ENCODE peak calls at places on chromosomes 1 and 21, in nine cellular contexts. J, Y, S, O, P, X, D, A and R are unnamed samples.

GRCh38 chr21:34122047-34122446 is 48.7 kb downstream of the MRPS6 start:
- DNase-seq in J (no peak), Y (no peak), S (no peak), O (no peak), P (peak), X (peak), D (peak), A (no peak), R (no peak)

GRCh38 chr21:45267390-45267760 is 20.3 kb downstream of the POFUT2 start:
- DNase-seq in J (no peak), Y (no peak), S (no peak), O (peak), P (peak), X (no peak), D (no peak), A (peak), R (no peak)

GRCh38 chr1:154171222-154171583 is 16.3 kb upstream of the NUP210L start:
- DNase-seq in J (no peak), Y (no peak), S (no peak), O (no peak), P (no peak), X (no peak), D (no peak), A (no peak), R (no peak)

GRCh38 chr1:16920951-16921350 is 780 bp upstream of the CROCC start:
- DNase-seq in J (no peak), Y (no peak), S (no peak), O (peak), P (no peak), X (no peak), D (no peak), A (no peak), R (no peak)

GRCh38 chr1:110326826-110327225 is 12.4 kb upstream of the RBM15 start:
- DNase-seq in J (no peak), Y (no peak), S (no peak), O (no peak), P (no peak), X (no peak), D (no peak), A (no peak), R (no peak)

GRCh38 chr1:168636642-168637111 is 60.3 kb downstream of the XCL1 start:
- DNase-seq in J (peak), Y (no peak), S (no peak), O (no peak), P (no peak), X (no peak), D (no peak), A (no peak), R (no peak)

GRCh38 chr1:201593200-201593828 is 54.4 kb downstream of the NAV1 start:
- DNase-seq in J (no peak), Y (no peak), S (no peak), O (peak), P (no peak), X (peak), D (no peak), A (no peak), R (no peak)

GRCh38 chr1:54291276-54292014 is 91.5 kb downstream of the MRPL37 start:
- DNase-seq in J (no peak), Y (no peak), S (no peak), O (no peak), P (no peak), X (no peak), D (no peak), A (no peak), R (no peak)

GRCh38 chr1:161013104-161013590 is 7.8 kb downstream of the F11R start:
- DNase-seq in J (peak), Y (no peak), S (no peak), O (no peak), P (no peak), X (no peak), D (no peak), A (no peak), R (no peak)

GRCh38 chr21:28136687-28137086 is 856.0 kb downstream of the LTN1 start:
- DNase-seq in J (no peak), Y (no peak), S (no peak), O (no peak), P (no peak), X (no peak), D (no peak), A (no peak), R (no peak)

GRCh38 chr1:162954824-162955223 is 93.8 kb upstream of the CCDC190 start:
- DNase-seq in J (no peak), Y (no peak), S (no peak), O (no peak), P (no peak), X (no peak), D (no peak), A (no peak), R (no peak)

GRCh38 chr1:31371560-31371959 is 1.3 kb downstream of the FABP3 start:
- DNase-seq in J (peak), Y (no peak), S (no peak), O (no peak), P (no peak), X (no peak), D (no peak), A (no peak), R (no peak)

GRCh38 chr1:205575294-205575885 is 56.4 kb downstream of the ELK4 start:
- DNase-seq in J (no peak), Y (no peak), S (no peak), O (no peak), P (peak), X (peak), D (no peak), A (no peak), R (no peak)

GRCh38 chr1:150544204-150544603 is 5.0 kb upstream of the ADAMTSL4 start:
- DNase-seq in J (peak), Y (no peak), S (no peak), O (no peak), P (no peak), X (no peak), D (no peak), A (no peak), R (no peak)

GRCh38 chr1:30242178-30242577 is 481.2 kb downstream of the MATN1 start:
- DNase-seq in J (no peak), Y (no peak), S (no peak), O (no peak), P (no peak), X (no peak), D (no peak), A (no peak), R (no peak)

GRCh38 chr1:82564338-82564737 is 763.6 kb downstream of the ADGRL2 start:
- DNase-seq in J (no peak), Y (no peak), S (no peak), O (no peak), P (no peak), X (no peak), D (peak), A (no peak), R (no peak)

GRCh38 chr1:41800237-41800902 is 118.4 kb downstream of the HIVEP3 start:
- DNase-seq in J (no peak), Y (no peak), S (no peak), O (no peak), P (no peak), X (no peak), D (no peak), A (no peak), R (no peak)

GRCh38 chr1:198669023-198669698 is 30.3 kb downstream of the PTPRC start:
- DNase-seq in J (peak), Y (no peak), S (no peak), O (peak), P (no peak), X (no peak), D (no peak), A (no peak), R (no peak)

GRCh38 chr1:212655668-212656440 is 43.8 kb downstream of the BATF3 start:
- DNase-seq in J (no peak), Y (no peak), S (no peak), O (no peak), P (no peak), X (no peak), D (no peak), A (no peak), R (no peak)

GRCh38 chr1:179253286-179253972 is 24.0 kb upstream of the ABL2 start:
- DNase-seq in J (no peak), Y (no peak), S (no peak), O (no peak), P (no peak), X (no peak), D (no peak), A (no peak), R (no peak)

GRCh38 chr1:232805269-232806070 is at the start of gene MAP10:
- DNase-seq in J (peak), Y (peak), S (peak), O (peak), P (peak), X (peak), D (peak), A (peak), R (peak)

GRCh38 chr1:44640178-44640865 is 34.0 kb downstream of the TMEM53 start:
- DNase-seq in J (no peak), Y (no peak), S (no peak), O (no peak), P (no peak), X (no peak), D (no peak), A (no peak), R (no peak)

GRCh38 chr1:26015358-26015757 is 6.2 kb upstream of the EXTL1 start:
- DNase-seq in J (no peak), Y (no peak), S (no peak), O (peak), P (no peak), X (peak), D (no peak), A (no peak), R (no peak)

GRCh38 chr1:92210701-92211100 is 7.0 kb upstream of the C1orf146 start:
- DNase-seq in J (no peak), Y (no peak), S (no peak), O (no peak), P (no peak), X (no peak), D (no peak), A (no peak), R (no peak)

DNA sequence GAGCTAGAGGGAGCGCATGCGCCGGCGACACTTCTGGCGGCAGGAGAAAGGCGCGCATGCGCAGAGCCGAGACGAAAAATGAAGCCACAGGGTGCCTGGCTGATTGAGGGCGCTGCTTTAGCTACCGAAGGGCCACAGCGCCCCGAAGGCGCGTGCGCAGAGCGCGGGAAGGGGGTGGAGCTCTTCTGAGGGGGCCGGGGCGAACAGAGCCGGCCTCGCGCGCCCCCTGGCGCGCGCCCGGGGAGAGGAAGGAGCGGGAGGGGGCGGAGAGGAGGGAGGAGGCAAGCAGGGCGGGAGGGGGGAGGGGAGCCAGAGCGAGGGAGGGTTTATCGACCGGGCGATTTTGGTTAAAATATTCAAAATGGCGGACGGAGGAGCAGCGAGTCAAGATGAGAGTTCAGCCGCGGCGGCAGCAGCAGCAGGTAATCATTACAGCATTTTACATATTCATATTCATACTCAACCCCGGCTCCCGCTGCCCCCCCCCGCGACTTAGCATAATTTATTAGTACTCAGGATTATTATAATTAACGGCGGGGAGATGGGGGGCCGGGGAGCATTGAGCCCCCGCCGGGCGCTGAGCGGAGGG is at the start of gene POU2F1:
- DNase-seq in J (peak), Y (peak), S (peak), O (peak), P (peak), X (peak), D (peak), A (peak), R (peak)
- TF ChIP-seq POLR2AphosphoS5 in J (peak), Y (peak), S (no peak), O (peak), P (peak), X (peak), D (peak), A (peak), R (no peak)

GRCh38 chr1:225765982-225766674 is 11.5 kb upstream of the SRP9 start:
- DNase-seq in J (no peak), Y (no peak), S (no peak), O (peak), P (peak), X (no peak), D (peak), A (no peak), R (no peak)

GRCh38 chr1:225762002-225762441 is 15.6 kb upstream of the SRP9 start:
- DNase-seq in J (no peak), Y (no peak), S (no peak), O (peak), P (peak), X (no peak), D (no peak), A (no peak), R (no peak)

GRCh38 chr1:225763815-225764548 is 13.6 kb upstream of the SRP9 start:
- DNase-seq in J (no peak), Y (no peak), S (no peak), O (peak), P (peak), X (no peak), D (no peak), A (no peak), R (no peak)

GRCh38 chr1:225760531-225760930 is 17.1 kb upstream of the SRP9 start:
- DNase-seq in J (no peak), Y (no peak), S (no peak), O (peak), P (no peak), X (no peak), D (no peak), A (no peak), R (no peak)

GRCh38 chr1:225762444-225762843 is 15.2 kb upstream of the SRP9 start:
- DNase-seq in J (no peak), Y (no peak), S (no peak), O (peak), P (peak), X (no peak), D (no peak), A (no peak), R (no peak)
- TF ChIP-seq POLR2A in J (no peak), Y (no peak), S (no peak), O (no peak), P (no peak), X (no peak), D (no peak), A (no peak), R (no peak)

DNA sequence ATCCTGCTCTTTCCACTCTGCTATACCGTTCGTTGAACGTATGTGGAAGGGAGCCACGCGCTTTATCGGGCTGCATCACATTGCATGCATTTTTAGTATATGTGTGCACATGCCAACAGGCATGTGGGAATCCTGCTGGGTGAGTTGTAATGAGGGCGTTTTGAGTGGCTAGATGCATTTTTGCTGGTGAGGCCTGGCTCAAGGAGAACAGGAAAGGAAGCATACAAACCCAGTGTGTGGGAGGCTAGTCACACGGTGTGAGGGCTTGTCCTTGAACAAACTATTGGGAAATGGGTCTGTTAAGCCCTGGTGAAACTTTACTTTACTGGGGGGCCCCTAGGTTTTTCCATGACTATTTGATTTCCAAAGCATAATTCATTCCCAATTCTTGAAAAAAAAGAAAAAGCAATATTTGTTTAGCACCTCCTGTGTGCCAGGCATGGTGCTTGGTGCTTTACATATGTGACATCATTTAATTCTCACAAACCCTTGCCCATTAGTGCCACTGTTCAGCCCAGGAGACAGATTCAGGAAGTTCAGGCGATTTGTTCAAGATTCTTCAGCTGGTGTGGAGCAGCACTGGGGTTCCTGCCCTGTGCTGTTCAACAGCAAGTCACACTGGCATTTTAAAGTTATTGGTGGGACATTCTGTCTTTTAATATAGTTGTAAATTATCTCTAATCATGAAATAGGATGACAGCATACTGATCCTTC is 25.6 kb upstream of the JUN start:
- DNase-seq in J (no peak), Y (no peak), S (no peak), O (no peak), P (no peak), X (no peak), D (no peak), A (no peak), R (no peak)
- TF ChIP-seq POLR2AphosphoS5 in J (no peak), Y (no peak), S (no peak), O (no peak), P (no peak), X (no peak), D (peak), A (peak), R (no peak)

GRCh38 chr1:14929547-14930223 is 223.9 kb upstream of the TMEM51 start:
- DNase-seq in J (peak), Y (no peak), S (no peak), O (no peak), P (peak), X (peak), D (peak), A (peak), R (no peak)
- TF ChIP-seq POLR2A in J (no peak), Y (no peak), S (no peak), O (no peak), P (no peak), X (no peak), D (peak), A (no peak), R (no peak)

DNA sequence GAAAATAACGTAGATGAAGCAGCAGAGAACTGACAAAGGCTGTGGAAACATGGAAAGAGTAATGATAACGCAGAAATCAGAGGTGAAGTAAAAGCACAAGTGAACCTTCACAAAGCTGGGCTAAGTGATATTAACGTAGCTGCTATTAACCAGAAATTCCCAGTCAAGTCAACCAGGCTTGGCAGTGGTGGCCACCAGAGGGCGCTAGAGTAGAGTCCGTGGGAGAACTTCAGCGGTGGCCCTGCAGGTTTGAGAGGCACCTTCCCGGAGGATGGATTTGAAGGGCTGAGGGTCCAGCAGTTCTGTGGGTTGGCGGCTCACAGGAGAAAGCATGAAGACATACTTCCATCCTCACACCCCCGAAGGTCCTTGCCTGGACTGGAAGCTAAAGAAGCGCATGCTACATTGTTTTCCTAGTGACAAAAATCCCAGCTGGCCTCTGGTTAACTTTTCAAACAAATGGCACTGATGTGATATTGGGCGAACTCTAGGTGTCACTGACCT is 81.7 kb upstream of the ZNF648 start:
- DNase-seq in J (peak), Y (peak), S (peak), O (peak), P (peak), X (peak), D (peak), A (peak), R (peak)
- TF ChIP-seq POLR2AphosphoS5 in J (no peak), Y (no peak), S (no peak), O (peak), P (peak), X (no peak), D (peak), A (peak), R (no peak)